ENCODE peak calls at places on chromosomes 12 and 14, in six cellular contexts. I, J, D, N, V and U are unnamed samples.

GRCh38 chr12:49750027-49750977 is 8.9 kb downstream of the TMBIM6 start:
- DNase-seq in V (peak), N (no peak), D (no peak), J (peak), I (no peak), U (no peak)

GRCh38 chr12:21169878-21170472 is 39.0 kb downstream of the SLCO1B1 start:
- DNase-seq in I (no peak), V (no peak), N (peak), D (no peak), J (peak), U (no peak)

GRCh38 chr12:71581206-71581605 is 82.4 kb downstream of the ZFC3H1 start:
- DNase-seq in V (no peak), I (no peak), D (no peak), N (no peak), J (peak), U (no peak)

GRCh38 chr14:105343194-105343593 is 28.6 kb downstream of the PACS2 start:
- DNase-seq in J (no peak), V (no peak), N (no peak), I (no peak), D (no peak), U (no peak)

GRCh38 chr12:118376089-118377004 is at the start of gene SUDS3:
- DNase-seq in D (peak), V (peak), J (peak), N (peak), I (peak), U (peak)

GRCh38 chr12:56957229-56958052 is at the start of gene RDH16:
- DNase-seq in V (no peak), N (no peak), D (no peak), J (no peak), I (no peak), U (no peak)

GRCh38 chr12:30546121-30546520 is 149.5 kb downstream of the IPO8 start:
- DNase-seq in D (no peak), N (no peak), V (no peak), J (no peak), I (no peak), U (no peak)

GRCh38 chr12:84919271-84919670 is 6.7 kb upstream of the SLC6A15 start:
- DNase-seq in J (peak), I (no peak), D (no peak), V (no peak), N (no peak), U (no peak)

GRCh38 chr12:88896958-88897357 is 316.7 kb upstream of the KITLG start:
- DNase-seq in D (no peak), N (no peak), J (peak), V (no peak), I (no peak), U (no peak)

GRCh38 chr12:48454675-48455074 is 17.7 kb upstream of the ANP32D start:
- DNase-seq in J (peak), D (no peak), V (no peak), N (no peak), I (no peak), U (no peak)

GRCh38 chr14:102481791-102482238 is 27.8 kb downstream of the ANKRD9 start:
- DNase-seq in N (no peak), V (no peak), I (no peak), D (no peak), J (peak), U (no peak)

GRCh38 chr12:58844161-58844560 is 76.1 kb downstream of the LRIG3 start:
- DNase-seq in I (no peak), J (no peak), D (no peak), V (no peak), N (no peak), U (no peak)

GRCh38 chr14:67429651-67430205 is 17.8 kb upstream of the PLEK2 start:
- DNase-seq in V (no peak), D (no peak), N (no peak), J (no peak), I (no peak), U (no peak)

GRCh38 chr14:62062645-62063044 is 300.4 kb downstream of the SNAPC1 start:
- DNase-seq in I (no peak), V (no peak), J (no peak), D (no peak), N (no peak), U (no peak)

GRCh38 chr12:76871082-76871481 is 7.7 kb downstream of the CSRP2 start:
- DNase-seq in V (no peak), J (no peak), D (no peak), I (no peak), N (no peak), U (no peak)

GRCh38 chr12:32821293-32822089 is 65.8 kb upstream of the YARS2 start:
- DNase-seq in I (no peak), J (peak), D (no peak), V (no peak), N (no peak), U (no peak)

GRCh38 chr14:80381964-80382363 is 170.7 kb upstream of the DIO2 start:
- DNase-seq in D (no peak), I (no peak), J (no peak), N (no peak), V (no peak), U (no peak)

GRCh38 chr12:62640910-62641448 is 174.4 kb downstream of the MON2 start:
- DNase-seq in V (no peak), I (no peak), J (peak), D (no peak), N (no peak), U (no peak)

GRCh38 chr12:88424791-88425730 is 155.2 kb downstream of the KITLG start:
- DNase-seq in D (no peak), J (no peak), I (no peak), N (no peak), V (no peak), U (no peak)

GRCh38 chr14:93207468-93208308 is 632 bp downstream of the UBR7 start:
- DNase-seq in V (no peak), N (peak), I (no peak), D (peak), J (peak), U (peak)

GRCh38 chr12:123058980-123059379 is 78.5 kb downstream of the ARL6IP4 start:
- DNase-seq in D (no peak), V (no peak), I (no peak), N (no peak), J (peak), U (no peak)

GRCh38 chr14:104129556-104129955 is 8.8 kb upstream of the KIF26A start:
- DNase-seq in V (no peak), I (no peak), J (no peak), D (no peak), N (no peak), U (no peak)

GRCh38 chr12:127912266-127912665 is 354.7 kb upstream of the TMEM132C start:
- DNase-seq in J (no peak), V (no peak), D (no peak), I (no peak), N (no peak), U (no peak)

GRCh38 chr14:70317969-70318634 is 41.4 kb downstream of the COX16 start:
- DNase-seq in I (no peak), N (no peak), D (peak), V (no peak), J (peak), U (no peak)